ENCODE peak calls at places on chromosomes 13 and 19, in six cellular contexts. One of them, this sample, is unnamed.

GRCh38 chr19:48461982-48462655 is 6.7 kb downstream of the KCNJ14 start:
- DNase-seq in GM12878: no peak
- DNase-seq in K562: peak
- DNase-seq in HCT116: peak
- DNase-seq in WTC11: peak
- DNase-seq in HepG2: no peak
- DNase-seq in this sample: peak

GRCh38 chr13:41942462-41943094 is 18.3 kb downstream of the VWA8 start:
- DNase-seq in GM12878: no peak
- DNase-seq in WTC11: peak
- DNase-seq in HCT116: no peak
- DNase-seq in K562: no peak
- DNase-seq in HepG2: no peak
- DNase-seq in this sample: no peak

GRCh38 chr19:40744554-40745401 is 5.5 kb downstream of the ACTMAP start:
- DNase-seq in HCT116: no peak
- DNase-seq in HepG2: peak
- DNase-seq in WTC11: peak
- DNase-seq in GM12878: no peak
- DNase-seq in K562: peak
- DNase-seq in this sample: no peak

GRCh38 chr19:50703915-50704548 is 15.6 kb downstream of the SHANK1 start:
- DNase-seq in HCT116: peak
- DNase-seq in WTC11: no peak
- DNase-seq in GM12878: no peak
- DNase-seq in HepG2: peak
- DNase-seq in K562: peak
- DNase-seq in this sample: no peak

GRCh38 chr19:31707206-31707605 is 358.0 kb upstream of the TSHZ3 start:
- DNase-seq in GM12878: no peak
- DNase-seq in K562: no peak
- DNase-seq in HCT116: no peak
- DNase-seq in HepG2: no peak
- DNase-seq in WTC11: no peak
- DNase-seq in this sample: no peak

GRCh38 chr13:44249439-44249838 is 124.2 kb upstream of the SERP2 start:
- DNase-seq in GM12878: no peak
- DNase-seq in HepG2: no peak
- DNase-seq in K562: no peak
- DNase-seq in HCT116: no peak
- DNase-seq in WTC11: no peak
- DNase-seq in this sample: no peak

GRCh38 chr19:36573948-36574726 is 1.0 kb upstream of the ZNF529 start:
- DNase-seq in GM12878: no peak
- DNase-seq in K562: peak
- DNase-seq in HepG2: peak
- DNase-seq in WTC11: no peak
- DNase-seq in HCT116: no peak
- DNase-seq in this sample: no peak

GRCh38 chr13:20489185-20489820 is 36.4 kb downstream of the CRYL1 start:
- DNase-seq in K562: no peak
- DNase-seq in HCT116: peak
- DNase-seq in HepG2: no peak
- DNase-seq in GM12878: no peak
- DNase-seq in WTC11: no peak
- DNase-seq in this sample: no peak

GRCh38 chr19:51089786-51090185 is 7.1 kb upstream of the KLK14 start:
- DNase-seq in HCT116: no peak
- DNase-seq in GM12878: no peak
- DNase-seq in K562: no peak
- DNase-seq in WTC11: no peak
- DNase-seq in HepG2: no peak
- DNase-seq in this sample: no peak

GRCh38 chr13:112812306-112813034 is 122.6 kb downstream of the ATP11A start:
- DNase-seq in K562: no peak
- DNase-seq in HCT116: no peak
- DNase-seq in HepG2: no peak
- DNase-seq in GM12878: no peak
- DNase-seq in WTC11: no peak
- DNase-seq in this sample: no peak

GRCh38 chr19:46731007-46731501 is 14.1 kb upstream of the PRKD2 start:
- DNase-seq in WTC11: no peak
- DNase-seq in GM12878: no peak
- DNase-seq in HCT116: no peak
- DNase-seq in HepG2: no peak
- DNase-seq in K562: peak
- DNase-seq in this sample: no peak

GRCh38 chr13:29849071-29849541 is 1.3 kb downstream of the UBL3 start:
- DNase-seq in K562: no peak
- DNase-seq in WTC11: no peak
- DNase-seq in HCT116: no peak
- DNase-seq in GM12878: no peak
- DNase-seq in HepG2: peak
- DNase-seq in this sample: no peak

GRCh38 chr13:61410669-61411297 is 4.9 kb downstream of the PCDH20 start:
- DNase-seq in HepG2: peak
- DNase-seq in WTC11: no peak
- DNase-seq in HCT116: peak
- DNase-seq in GM12878: no peak
- DNase-seq in K562: peak
- DNase-seq in this sample: no peak

GRCh38 chr19:2324220-2324948 is 4.0 kb downstream of the LSM7 start:
- DNase-seq in WTC11: no peak
- DNase-seq in K562: no peak
- DNase-seq in GM12878: no peak
- DNase-seq in HepG2: no peak
- DNase-seq in HCT116: no peak
- DNase-seq in this sample: no peak

DNA sequence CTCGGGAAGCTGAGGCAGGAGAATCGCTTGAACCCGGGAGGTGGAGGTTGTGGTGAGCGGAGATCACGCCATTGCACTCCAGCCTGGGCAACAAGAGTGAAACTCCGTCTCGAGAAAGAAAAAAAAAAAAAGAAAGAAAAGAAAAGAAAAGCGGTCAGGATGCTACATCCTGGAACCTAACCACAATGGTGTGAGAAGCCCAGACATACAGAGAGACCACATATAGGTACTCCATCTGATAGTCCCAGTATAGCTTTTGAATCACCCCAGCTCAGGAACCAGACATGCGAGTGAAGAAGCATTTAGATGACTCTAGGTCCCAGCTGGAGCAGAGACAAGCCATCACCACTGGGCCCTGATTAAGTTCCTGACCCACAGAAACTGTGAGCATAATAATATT is 3.2 kb downstream of the IFNL1 start:
- DNase-seq in WTC11: no peak
- DNase-seq in HCT116: no peak
- DNase-seq in K562: no peak
- DNase-seq in HepG2: no peak
- DNase-seq in GM12878: no peak
- DNase-seq in this sample: no peak
- TF ChIP-seq ATF3 in WTC11: no peak
- TF ChIP-seq ATF3 in HCT116: no peak
- TF ChIP-seq ATF3 in K562: no peak
- TF ChIP-seq ATF3 in HepG2: no peak
- TF ChIP-seq ATF3 in GM12878: no peak
- TF ChIP-seq ATF3 in this sample: no peak

DNA sequence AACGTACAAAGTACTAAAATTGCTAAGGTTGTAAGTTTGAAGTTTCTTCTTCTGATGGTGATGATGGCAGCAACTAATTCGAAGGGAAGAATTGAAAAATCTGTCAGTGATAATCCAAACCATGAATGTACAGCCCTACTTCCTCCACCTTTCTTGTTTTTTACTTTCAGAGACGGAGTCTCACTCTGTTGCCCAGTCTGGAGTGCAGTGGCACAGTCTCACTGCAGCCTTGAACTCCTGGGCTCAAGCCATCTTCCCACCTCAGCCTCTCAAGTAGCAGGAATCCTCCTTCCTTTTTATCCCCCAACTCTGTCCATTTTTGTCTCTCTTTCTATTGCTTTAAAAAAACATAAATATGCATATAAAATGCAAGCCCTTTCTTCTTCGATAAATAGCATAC is 112.3 kb upstream of the SOX21 start:
- DNase-seq in HCT116: no peak
- DNase-seq in GM12878: no peak
- DNase-seq in K562: no peak
- DNase-seq in WTC11: no peak
- DNase-seq in HepG2: no peak
- DNase-seq in this sample: no peak
- TF ChIP-seq ATF3 in HCT116: no peak
- TF ChIP-seq ATF3 in GM12878: no peak
- TF ChIP-seq ATF3 in K562: no peak
- TF ChIP-seq ATF3 in WTC11: no peak
- TF ChIP-seq ATF3 in HepG2: no peak
- TF ChIP-seq ATF3 in this sample: no peak

GRCh38 chr19:33821871-33822270 is 25.2 kb downstream of the KCTD15 start:
- DNase-seq in GM12878: no peak
- DNase-seq in HCT116: no peak
- DNase-seq in HepG2: no peak
- DNase-seq in K562: no peak
- DNase-seq in WTC11: no peak
- DNase-seq in this sample: peak

GRCh38 chr19:33823341-33823740 is 26.7 kb downstream of the KCTD15 start:
- DNase-seq in HepG2: no peak
- DNase-seq in WTC11: no peak
- DNase-seq in K562: no peak
- DNase-seq in GM12878: no peak
- DNase-seq in HCT116: no peak
- DNase-seq in this sample: no peak

GRCh38 chr19:33818426-33818825 is 21.8 kb downstream of the KCTD15 start:
- DNase-seq in WTC11: no peak
- DNase-seq in GM12878: no peak
- DNase-seq in K562: no peak
- DNase-seq in HepG2: no peak
- DNase-seq in HCT116: no peak
- DNase-seq in this sample: no peak

GRCh38 chr19:33819496-33819874 is 22.8 kb downstream of the KCTD15 start:
- DNase-seq in K562: no peak
- DNase-seq in HepG2: no peak
- DNase-seq in WTC11: no peak
- DNase-seq in GM12878: no peak
- DNase-seq in HCT116: no peak
- DNase-seq in this sample: no peak

DNA sequence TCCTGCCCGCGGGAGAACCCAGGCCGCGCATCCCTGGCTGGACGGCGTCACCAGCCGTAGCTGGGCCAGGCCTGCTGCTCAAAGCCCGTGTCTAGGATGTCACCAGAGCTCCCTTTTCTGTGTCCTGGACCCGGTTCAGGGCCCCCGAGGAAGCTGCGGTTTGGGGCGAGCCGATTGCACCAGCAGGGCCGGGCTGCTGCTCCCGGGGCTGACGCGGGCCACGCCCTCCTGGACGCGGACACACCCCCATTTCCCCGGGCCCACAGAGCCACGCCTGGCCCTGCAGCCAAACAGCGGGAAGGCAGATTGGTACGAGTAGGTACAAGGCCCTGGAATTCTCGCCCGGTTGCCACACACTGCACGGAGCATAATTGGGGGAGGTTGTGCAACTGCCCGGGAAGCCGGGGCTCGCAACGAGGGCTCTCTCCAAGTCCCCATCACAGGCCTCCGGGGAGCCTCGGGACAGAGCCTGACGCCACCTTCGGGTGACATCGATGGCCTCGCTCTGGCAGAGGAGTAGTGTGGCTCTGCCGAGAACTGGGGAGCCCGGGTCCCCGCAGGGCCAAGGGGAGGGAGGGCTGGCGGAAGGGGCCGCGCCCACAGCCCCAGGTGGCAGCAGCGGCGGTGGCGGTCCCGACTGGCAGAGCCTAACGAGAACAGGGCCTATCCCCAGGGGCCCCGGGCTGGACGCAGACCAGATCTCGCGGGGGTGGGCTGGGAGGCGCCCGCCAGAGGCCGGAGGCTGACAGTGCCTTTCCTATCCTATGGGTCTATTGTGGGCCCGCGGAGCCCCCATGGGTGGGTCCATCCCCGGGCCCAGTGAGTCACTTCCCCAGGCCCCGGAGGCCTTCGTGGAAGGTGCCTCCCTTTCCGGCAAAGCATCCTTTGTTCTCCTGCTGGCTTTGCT is 23.5 kb downstream of the KCTD15 start:
- DNase-seq in HCT116: no peak
- DNase-seq in WTC11: peak
- DNase-seq in HepG2: peak
- DNase-seq in K562: peak
- DNase-seq in GM12878: no peak
- DNase-seq in this sample: peak
- TF ChIP-seq ATF3 in HCT116: no peak
- TF ChIP-seq ATF3 in WTC11: no peak
- TF ChIP-seq ATF3 in HepG2: peak
- TF ChIP-seq ATF3 in K562: peak
- TF ChIP-seq ATF3 in GM12878: no peak
- TF ChIP-seq ATF3 in this sample: no peak

GRCh38 chr13:64397699-64398098 is 2832.4 kb downstream of the PCDH9 start:
- DNase-seq in WTC11: no peak
- DNase-seq in GM12878: no peak
- DNase-seq in HepG2: no peak
- DNase-seq in K562: no peak
- DNase-seq in HCT116: no peak
- DNase-seq in this sample: no peak
- TF ChIP-seq ATF3 in WTC11: no peak
- TF ChIP-seq ATF3 in GM12878: no peak
- TF ChIP-seq ATF3 in HepG2: no peak
- TF ChIP-seq ATF3 in K562: no peak
- TF ChIP-seq ATF3 in HCT116: no peak
- TF ChIP-seq ATF3 in this sample: no peak

DNA sequence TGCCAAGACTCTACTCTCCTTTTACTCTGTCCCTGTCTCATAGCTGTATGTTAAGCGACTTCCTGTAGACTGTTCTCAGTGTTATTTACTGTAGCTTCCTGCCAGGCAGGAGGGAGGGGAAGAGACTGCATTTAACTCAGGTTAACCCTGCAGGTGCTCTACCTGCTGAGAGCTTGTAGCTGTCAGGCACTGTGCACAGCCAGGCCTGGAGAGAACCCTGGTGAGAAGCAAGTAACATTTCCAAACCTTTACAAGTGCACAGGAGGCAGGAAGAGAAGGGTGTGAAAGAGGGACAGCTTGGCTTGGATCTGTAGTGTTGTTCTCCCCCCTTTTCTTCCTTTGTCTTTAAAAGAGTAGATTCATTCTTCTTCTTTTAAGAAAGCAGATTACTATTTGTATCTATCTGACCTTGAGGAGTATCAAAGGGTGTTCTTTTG is 167.1 kb downstream of the LMO7 start:
- DNase-seq in GM12878: no peak
- DNase-seq in HepG2: no peak
- DNase-seq in HCT116: no peak
- DNase-seq in WTC11: peak
- DNase-seq in K562: no peak
- DNase-seq in this sample: peak
- TF ChIP-seq ATF3 in GM12878: no peak
- TF ChIP-seq ATF3 in HepG2: no peak
- TF ChIP-seq ATF3 in HCT116: no peak
- TF ChIP-seq ATF3 in WTC11: no peak
- TF ChIP-seq ATF3 in K562: no peak
- TF ChIP-seq ATF3 in this sample: no peak

GRCh38 chr19:35055715-35056179 is 14.2 kb downstream of the HPN start:
- DNase-seq in K562: no peak
- DNase-seq in HepG2: no peak
- DNase-seq in GM12878: no peak
- DNase-seq in WTC11: peak
- DNase-seq in HCT116: no peak
- DNase-seq in this sample: peak
- TF ChIP-seq ATF3 in K562: no peak
- TF ChIP-seq ATF3 in HepG2: no peak
- TF ChIP-seq ATF3 in GM12878: no peak
- TF ChIP-seq ATF3 in WTC11: no peak
- TF ChIP-seq ATF3 in HCT116: no peak
- TF ChIP-seq ATF3 in this sample: no peak

GRCh38 chr19:18223860-18224524 is 2.2 kb downstream of the PDE4C start:
- DNase-seq in WTC11: peak
- DNase-seq in GM12878: no peak
- DNase-seq in K562: peak
- DNase-seq in HCT116: peak
- DNase-seq in HepG2: peak
- DNase-seq in this sample: peak
- TF ChIP-seq ATF3 in WTC11: no peak
- TF ChIP-seq ATF3 in GM12878: no peak
- TF ChIP-seq ATF3 in K562: no peak
- TF ChIP-seq ATF3 in HCT116: no peak
- TF ChIP-seq ATF3 in HepG2: no peak
- TF ChIP-seq ATF3 in this sample: no peak